ENCODE peak calls at places on chromosomes 12 and 14, in four cellular contexts. One of them, this sample, is unnamed.

GRCh38 chr14:50790568-50790967 is 40.4 kb downstream of the NIN start:
- DNase-seq in HepG2: no peak
- DNase-seq in HCT116: no peak
- DNase-seq in K562: no peak
- DNase-seq in this sample: no peak

GRCh38 chr14:70098257-70098809 is 90.4 kb downstream of the SLC8A3 start:
- DNase-seq in HepG2: no peak
- DNase-seq in HCT116: no peak
- DNase-seq in K562: no peak
- DNase-seq in this sample: no peak

GRCh38 chr12:118073768-118074167 is 12.8 kb upstream of the WSB2 start:
- DNase-seq in HepG2: no peak
- DNase-seq in HCT116: no peak
- DNase-seq in K562: no peak
- DNase-seq in this sample: no peak

GRCh38 chr12:47094804-47095203 is 15.0 kb upstream of the AMIGO2 start:
- DNase-seq in HepG2: no peak
- DNase-seq in HCT116: no peak
- DNase-seq in K562: no peak
- DNase-seq in this sample: no peak

GRCh38 chr12:96198970-96199369 is 4.8 kb downstream of the ELK3 start:
- DNase-seq in HepG2: no peak
- DNase-seq in HCT116: peak; percentile 87
- DNase-seq in K562: no peak
- DNase-seq in this sample: no peak

GRCh38 chr14:72745991-72746980 is 147.6 kb downstream of the DPF3 start:
- DNase-seq in HepG2: no peak
- DNase-seq in HCT116: no peak
- DNase-seq in K562: no peak
- DNase-seq in this sample: no peak

GRCh38 chr12:49200882-49201594 is 12.2 kb upstream of the TUBA1A start:
- DNase-seq in HepG2: no peak
- DNase-seq in HCT116: peak; percentile 51
- DNase-seq in K562: peak; percentile 59
- DNase-seq in this sample: peak; percentile 34

GRCh38 chr12:25971675-25972035 is 13.2 kb downstream of the RASSF8 start:
- DNase-seq in HepG2: no peak
- DNase-seq in HCT116: no peak
- DNase-seq in K562: no peak
- DNase-seq in this sample: no peak

GRCh38 chr14:36835145-36835544 is 173.5 kb downstream of the PAX9 start:
- DNase-seq in HepG2: no peak
- DNase-seq in HCT116: no peak
- DNase-seq in K562: peak; percentile 29
- DNase-seq in this sample: no peak

GRCh38 chr12:124422570-124423523 is 128.0 kb downstream of the RFLNA start:
- DNase-seq in HepG2: peak; percentile 58
- DNase-seq in HCT116: peak; percentile 84
- DNase-seq in K562: peak; percentile 90
- DNase-seq in this sample: peak; percentile 97

GRCh38 chr14:64137657-64138290 is 156.4 kb downstream of the ESR2 start:
- DNase-seq in HepG2: no peak
- DNase-seq in HCT116: no peak
- DNase-seq in K562: peak; percentile 43
- DNase-seq in this sample: no peak

GRCh38 chr12:105330283-105330937 is at the start of gene C12orf75:
- DNase-seq in HepG2: peak; percentile 67
- DNase-seq in HCT116: peak; percentile 54
- DNase-seq in K562: peak; percentile 40
- DNase-seq in this sample: peak; percentile 97

GRCh38 chr12:48677782-48678181 is 4.3 kb downstream of the KANSL2 start:
- DNase-seq in HepG2: no peak
- DNase-seq in HCT116: no peak
- DNase-seq in K562: no peak
- DNase-seq in this sample: no peak

GRCh38 chr12:14960548-14961465 is 594 bp downstream of the ARHGDIB start:
- DNase-seq in HepG2: no peak
- DNase-seq in HCT116: no peak
- DNase-seq in K562: peak; percentile 37
- DNase-seq in this sample: no peak

GRCh38 chr14:106417224-106418049 is 891.1 kb downstream of the TMEM121 start:
- DNase-seq in HepG2: peak; percentile 41
- DNase-seq in HCT116: peak; percentile 3
- DNase-seq in K562: peak; percentile 74
- DNase-seq in this sample: peak; percentile 65

GRCh38 chr12:110565919-110566871 is 16.9 kb downstream of the PPTC7 start:
- DNase-seq in HepG2: peak; percentile 78
- DNase-seq in HCT116: no peak
- DNase-seq in K562: no peak
- DNase-seq in this sample: no peak

GRCh38 chr14:74950795-74951442 is 4.5 kb downstream of the PGF start:
- DNase-seq in HepG2: peak; percentile 84
- DNase-seq in HCT116: no peak
- DNase-seq in K562: no peak
- DNase-seq in this sample: no peak

GRCh38 chr12:59181378-59181777 is 261.1 kb upstream of the LRIG3 start:
- DNase-seq in HepG2: no peak
- DNase-seq in HCT116: no peak
- DNase-seq in K562: no peak
- DNase-seq in this sample: no peak

GRCh38 chr12:72511906-72512305 is 239.7 kb downstream of the TRHDE start:
- DNase-seq in HepG2: no peak
- DNase-seq in HCT116: no peak
- DNase-seq in K562: no peak
- DNase-seq in this sample: no peak

GRCh38 chr14:22460461-22461195 is 128.4 kb downstream of the DAD1 start:
- DNase-seq in HepG2: no peak
- DNase-seq in HCT116: no peak
- DNase-seq in K562: peak; percentile 63
- DNase-seq in this sample: no peak

GRCh38 chr12:81722004-81722403 is 37.1 kb downstream of the PPFIA2 start:
- DNase-seq in HepG2: no peak
- DNase-seq in HCT116: no peak
- DNase-seq in K562: no peak
- DNase-seq in this sample: no peak

GRCh38 chr14:76589246-76589645 is 172.0 kb upstream of the VASH1 start:
- DNase-seq in HepG2: no peak
- DNase-seq in HCT116: no peak
- DNase-seq in K562: peak; percentile 2
- DNase-seq in this sample: no peak

GRCh38 chr12:40033260-40033649 is 72.6 kb downstream of the SLC2A13 start:
- DNase-seq in HepG2: no peak
- DNase-seq in HCT116: no peak
- DNase-seq in K562: no peak
- DNase-seq in this sample: no peak

GRCh38 chr14:22974530-22975313 is 7.6 kb downstream of the AJUBA start:
- DNase-seq in HepG2: no peak
- DNase-seq in HCT116: no peak
- DNase-seq in K562: no peak
- DNase-seq in this sample: no peak

GRCh38 chr12:46378530-46378929 is 6.0 kb upstream of the SLC38A2 start:
- DNase-seq in HepG2: no peak
- DNase-seq in HCT116: no peak
- DNase-seq in K562: no peak
- DNase-seq in this sample: no peak

GRCh38 chr12:3882896-3883564 is 9.8 kb upstream of the PARP11 start:
- DNase-seq in HepG2: peak; percentile 29
- DNase-seq in HCT116: peak; percentile 4
- DNase-seq in K562: peak; percentile 6
- DNase-seq in this sample: no peak

GRCh38 chr12:57719777-57720605 is 18.6 kb downstream of the AGAP2 start:
- DNase-seq in HepG2: no peak
- DNase-seq in HCT116: no peak
- DNase-seq in K562: no peak
- DNase-seq in this sample: no peak

GRCh38 chr12:24820872-24821271 is 128.0 kb downstream of the BCAT1 start:
- DNase-seq in HepG2: no peak
- DNase-seq in HCT116: no peak
- DNase-seq in K562: no peak
- DNase-seq in this sample: no peak

GRCh38 chr12:91099836-91100235 is 11.5 kb downstream of the LUM start:
- DNase-seq in HepG2: no peak
- DNase-seq in HCT116: no peak
- DNase-seq in K562: no peak
- DNase-seq in this sample: no peak

GRCh38 chr14:70140614-70141013 is 48.1 kb downstream of the SLC8A3 start:
- DNase-seq in HepG2: no peak
- DNase-seq in HCT116: no peak
- DNase-seq in K562: no peak
- DNase-seq in this sample: no peak

GRCh38 chr12:113591480-113591971 is 119.9 kb upstream of the LHX5 start:
- DNase-seq in HepG2: no peak
- DNase-seq in HCT116: no peak
- DNase-seq in K562: peak; percentile 94
- DNase-seq in this sample: peak; percentile 72

GRCh38 chr12:98198261-98198982 is 317.0 kb upstream of the TMPO start:
- DNase-seq in HepG2: no peak
- DNase-seq in HCT116: no peak
- DNase-seq in K562: no peak
- DNase-seq in this sample: no peak
- TF ChIP-seq ELF1 in HepG2: no peak
- TF ChIP-seq ELF1 in HCT116: no peak
- TF ChIP-seq ELF1 in K562: no peak
- TF ChIP-seq ELF1 in this sample: no peak

DNA sequence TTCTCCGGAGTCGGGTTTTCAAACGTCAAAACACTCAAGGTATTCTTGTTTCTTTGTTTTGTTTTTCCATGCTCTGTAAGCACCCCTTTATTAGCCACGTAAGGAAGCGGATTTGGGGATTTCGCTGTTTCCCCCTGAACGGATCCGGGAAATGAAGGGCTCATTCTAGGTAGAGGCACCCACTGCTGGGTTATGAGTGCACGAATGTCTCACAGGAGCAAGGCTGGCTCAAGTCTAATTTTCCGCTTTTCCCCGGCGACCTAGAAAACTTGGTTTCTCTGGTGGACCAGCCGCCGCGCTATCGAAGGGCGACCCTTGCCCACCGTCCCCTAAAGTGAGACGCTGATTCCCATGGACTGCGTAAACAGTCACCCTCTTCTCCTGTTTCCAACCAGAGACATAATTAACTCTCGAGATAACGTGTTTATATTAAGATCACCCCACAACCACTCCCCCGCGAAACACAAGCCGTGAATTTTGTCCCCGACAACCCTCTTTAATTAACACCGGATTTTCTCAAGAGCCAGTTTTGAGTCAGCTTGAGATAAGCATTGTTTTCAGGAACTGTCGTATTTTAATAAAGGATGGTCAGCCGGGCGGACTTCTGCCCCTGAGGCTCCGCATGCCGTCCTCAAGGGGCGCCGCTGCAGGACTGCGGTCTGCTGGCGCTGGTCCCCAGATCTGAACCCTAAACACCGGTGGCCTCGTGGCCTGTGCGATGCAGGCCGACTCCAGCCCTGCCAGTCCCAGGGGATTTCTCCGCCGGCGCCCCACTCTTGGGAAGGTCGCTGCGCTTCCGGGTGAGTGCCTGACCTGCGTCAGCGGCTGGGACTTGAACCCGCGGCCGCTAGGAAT is 523 bp upstream of the ABCC9 start:
- DNase-seq in HepG2: no peak
- DNase-seq in HCT116: no peak
- DNase-seq in K562: peak; percentile 24
- DNase-seq in this sample: peak; percentile 33
- TF ChIP-seq ELF1 in HepG2: no peak
- TF ChIP-seq ELF1 in HCT116: no peak
- TF ChIP-seq ELF1 in K562: no peak
- TF ChIP-seq ELF1 in this sample: no peak

DNA sequence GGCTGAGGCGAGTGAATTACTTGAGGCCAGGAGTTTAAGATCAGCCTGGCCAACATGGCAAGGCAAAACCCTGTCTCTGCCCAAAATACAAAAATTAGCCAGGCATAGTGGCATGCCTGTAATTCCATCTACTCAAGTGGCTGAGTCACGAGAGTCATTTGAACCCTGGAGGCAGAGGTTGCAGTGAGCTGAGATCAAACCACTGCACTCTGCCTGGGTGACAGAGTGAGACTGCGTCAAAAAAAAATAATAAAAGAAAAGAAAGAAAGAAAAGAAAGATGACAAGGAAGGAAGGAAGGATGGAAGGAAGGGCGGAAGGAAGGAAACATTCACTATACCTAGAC is 159.6 kb upstream of the CNOT2 start:
- DNase-seq in HepG2: no peak
- DNase-seq in HCT116: no peak
- DNase-seq in K562: no peak
- DNase-seq in this sample: no peak
- TF ChIP-seq ELF1 in HepG2: no peak
- TF ChIP-seq ELF1 in HCT116: no peak
- TF ChIP-seq ELF1 in K562: no peak
- TF ChIP-seq ELF1 in this sample: no peak

GRCh38 chr12:132831771-132832170 is 3.1 kb upstream of the GOLGA3 start:
- DNase-seq in HepG2: no peak
- DNase-seq in HCT116: no peak
- DNase-seq in K562: no peak
- DNase-seq in this sample: no peak

GRCh38 chr12:132825861-132826260 is 2.8 kb downstream of the GOLGA3 start:
- DNase-seq in HepG2: no peak
- DNase-seq in HCT116: no peak
- DNase-seq in K562: no peak
- DNase-seq in this sample: no peak

GRCh38 chr12:132828706-132829534 is at the start of gene GOLGA3:
- DNase-seq in HepG2: peak; percentile 87
- DNase-seq in HCT116: peak; percentile 94
- DNase-seq in K562: peak; percentile 97
- DNase-seq in this sample: peak; percentile 99

GRCh38 chr12:132825089-132825488 is 3.6 kb downstream of the GOLGA3 start:
- DNase-seq in HepG2: no peak
- DNase-seq in HCT116: no peak
- DNase-seq in K562: no peak
- DNase-seq in this sample: no peak

DNA sequence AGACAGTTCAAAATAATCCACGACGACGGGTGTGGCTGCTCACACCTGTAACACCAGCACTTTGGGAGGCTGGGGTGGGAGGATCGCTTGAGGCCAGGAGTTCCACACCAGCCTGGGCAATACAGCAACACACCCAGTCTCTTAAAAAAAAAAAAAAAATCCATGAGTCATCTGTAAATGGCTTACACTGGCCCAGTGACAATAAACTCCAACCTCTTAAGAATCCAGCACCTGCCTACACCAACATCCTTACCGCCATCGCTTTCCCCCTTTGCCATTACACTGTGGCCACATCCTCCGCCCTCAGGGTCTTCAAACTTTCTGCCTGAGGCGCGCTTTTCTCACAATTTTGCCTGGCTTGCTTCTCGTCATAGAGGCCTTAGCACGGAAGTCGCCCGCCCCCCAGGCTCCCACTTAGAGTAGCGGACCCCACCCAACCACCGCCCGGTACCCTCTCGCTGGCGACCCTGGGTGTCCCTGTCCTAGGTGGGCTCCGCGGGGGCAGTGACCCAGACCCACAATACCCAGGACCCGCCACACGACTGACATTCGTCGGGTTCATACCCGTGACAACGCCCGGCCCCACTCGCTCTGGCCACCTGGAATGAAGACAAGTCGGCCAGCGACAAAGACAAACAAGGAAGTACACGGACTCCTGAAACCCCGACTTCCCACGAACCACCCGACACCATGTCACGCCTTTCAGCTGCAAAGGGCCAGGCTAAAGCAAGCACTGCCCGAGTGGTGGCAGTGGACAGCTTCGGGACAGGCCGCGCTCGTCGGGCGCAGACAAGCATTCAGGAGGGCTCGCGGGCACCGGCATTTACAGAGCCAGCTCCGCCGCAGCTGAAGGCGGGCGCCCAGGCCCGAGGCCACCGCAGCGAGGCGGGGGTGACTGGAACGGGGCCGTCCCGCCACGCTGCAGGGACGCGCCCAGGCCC is 636 bp downstream of the GOLGA3 start:
- DNase-seq in HepG2: peak; percentile 28
- DNase-seq in HCT116: no peak
- DNase-seq in K562: peak; percentile 53
- DNase-seq in this sample: no peak
- TF ChIP-seq ELF1 in HepG2: no peak
- TF ChIP-seq ELF1 in HCT116: no peak
- TF ChIP-seq ELF1 in K562: no peak
- TF ChIP-seq ELF1 in this sample: no peak